ENCODE peak calls at places on chromosomes 11 and 22, in eight cellular contexts. O, B, Z, R, V, A, J and N are unnamed samples.

GRCh38 chr11:20611892-20612291 is 12.5 kb downstream of the SLC6A5 start:
- DNase-seq in B (no peak), J (no peak), Z (no peak), V (no peak), R (no peak), A (no peak), O (no peak), N (no peak)

GRCh38 chr11:83722392-83722791 is 436.2 kb upstream of the CCDC90B start:
- DNase-seq in J (no peak), Z (no peak), O (no peak), R (no peak), B (no peak), V (no peak), A (no peak), N (no peak)

GRCh38 chr22:45441158-45441557 is 27.7 kb downstream of the RIBC2 start:
- DNase-seq in R (no peak), A (peak), B (peak), J (peak), O (peak), Z (no peak), V (peak), N (peak)

GRCh38 chr11:32427616-32427934 is 7.8 kb downstream of the WT1 start:
- DNase-seq in Z (no peak), R (no peak), A (no peak), B (no peak), J (no peak), V (no peak), O (no peak), N (no peak)

GRCh38 chr11:104254347-104254746 is 90.4 kb upstream of the PDGFD start:
- DNase-seq in O (no peak), B (peak), A (no peak), V (peak), Z (peak), R (no peak), J (no peak), N (peak)

GRCh38 chr11:124760205-124760652 is 1.9 kb downstream of the ESAM start:
- DNase-seq in A (no peak), V (no peak), J (no peak), R (no peak), Z (no peak), B (peak), O (no peak), N (no peak)

GRCh38 chr11:7555067-7555699 is 41.4 kb downstream of the PPFIBP2 start:
- DNase-seq in J (no peak), R (peak), Z (no peak), V (no peak), B (peak), O (peak), A (peak), N (no peak)

GRCh38 chr11:83249972-83250593 is 36.1 kb downstream of the CCDC90B start:
- DNase-seq in Z (peak), V (peak), B (no peak), R (no peak), O (no peak), J (no peak), A (no peak), N (peak)

GRCh38 chr11:124108158-124108557 is 7.1 kb upstream of the VWA5A start:
- DNase-seq in V (peak), O (peak), R (no peak), A (peak), J (no peak), Z (no peak), B (no peak), N (no peak)

GRCh38 chr22:27761652-27762051 is 39.9 kb downstream of the MN1 start:
- DNase-seq in Z (no peak), A (no peak), J (no peak), R (no peak), V (no peak), B (no peak), O (no peak), N (no peak)

GRCh38 chr11:86497836-86498235 is 123.1 kb downstream of the CCDC81 start:
- DNase-seq in B (no peak), J (no peak), R (no peak), Z (no peak), V (no peak), O (no peak), A (no peak), N (no peak)

GRCh38 chr11:36657610-36658225 is 59.7 kb upstream of the RAG2 start:
- DNase-seq in O (no peak), Z (no peak), V (no peak), A (no peak), J (no peak), B (no peak), R (no peak), N (no peak)

GRCh38 chr11:121802542-121802941 is 313.5 kb downstream of the BLID start:
- DNase-seq in V (no peak), B (peak), O (no peak), A (peak), Z (no peak), J (peak), R (no peak), N (no peak)

GRCh38 chr11:2383823-2384722 is 7.0 kb downstream of the CD81 start:
- DNase-seq in A (peak), Z (no peak), J (no peak), O (peak), V (no peak), R (no peak), B (no peak), N (peak)

GRCh38 chr11:45848654-45849081 is 1.4 kb downstream of the CRY2 start:
- DNase-seq in V (no peak), A (no peak), R (peak), J (no peak), B (no peak), O (no peak), Z (no peak), N (no peak)

GRCh38 chr11:102267602-102268001 is 49.7 kb upstream of the BIRC3 start:
- DNase-seq in O (no peak), R (no peak), B (no peak), A (no peak), V (peak), J (no peak), Z (no peak), N (peak)

GRCh38 chr11:77487790-77488189 is 13.9 kb upstream of the PAK1 start:
- DNase-seq in Z (no peak), B (no peak), R (no peak), O (no peak), J (no peak), V (no peak), A (no peak), N (no peak)

GRCh38 chr22:37674248-37674647 is 1.2 kb upstream of the LGALS1 start:
- DNase-seq in B (no peak), R (no peak), Z (no peak), A (no peak), J (no peak), O (no peak), V (no peak), N (no peak)

GRCh38 chr22:47690586-47690985 is 928.1 kb downstream of the TBC1D22A start:
- DNase-seq in R (no peak), B (no peak), A (no peak), V (no peak), O (no peak), Z (no peak), J (no peak), N (no peak)

GRCh38 chr11:66361502-66361941 is 10.0 kb downstream of the SLC29A2 start:
- DNase-seq in B (no peak), A (no peak), V (no peak), R (no peak), J (no peak), O (no peak), Z (no peak), N (no peak)

GRCh38 chr22:44005524-44005923 is 18.6 kb upstream of the PARVB start:
- DNase-seq in J (no peak), V (no peak), B (no peak), Z (no peak), O (no peak), R (no peak), A (no peak), N (no peak)

GRCh38 chr11:75140269-75141138 is 10.4 kb upstream of the SLCO2B1 start:
- DNase-seq in R (peak), B (peak), V (peak), Z (peak), A (peak), O (peak), J (peak), N (peak)

GRCh38 chr11:32698579-32698978 is 95.9 kb downstream of the CCDC73 start:
- DNase-seq in A (no peak), Z (no peak), B (no peak), J (no peak), V (peak), O (no peak), R (no peak), N (no peak)

GRCh38 chr22:43395296-43395695 is 16.5 kb upstream of the MPPED1 start:
- DNase-seq in B (no peak), Z (no peak), A (no peak), O (no peak), V (no peak), R (no peak), J (no peak), N (no peak)

GRCh38 chr11:130118636-130119387 is 40.8 kb upstream of the ST14 start:
- DNase-seq in J (no peak), R (no peak), O (no peak), B (no peak), Z (no peak), A (no peak), V (no peak), N (no peak)

GRCh38 chr22:44736581-44737413 is 15.6 kb upstream of the ARHGAP8 start:
- DNase-seq in A (no peak), O (no peak), J (peak), B (no peak), Z (no peak), V (no peak), R (no peak), N (no peak)

GRCh38 chr11:109401532-109401931 is 20.5 kb upstream of the C11orf87 start:
- DNase-seq in O (no peak), Z (no peak), J (no peak), V (peak), B (no peak), A (no peak), R (no peak), N (no peak)

GRCh38 chr11:100396281-100396680 is 290.8 kb upstream of the ARHGAP42 start:
- DNase-seq in J (no peak), R (no peak), O (no peak), B (no peak), V (no peak), A (no peak), Z (no peak), N (no peak)

GRCh38 chr22:40022536-40023225 is 27.9 kb downstream of the FAM83F start:
- DNase-seq in Z (no peak), J (no peak), R (peak), V (no peak), O (no peak), A (no peak), B (no peak), N (no peak)

GRCh38 chr11:83671295-83671694 is 385.1 kb upstream of the CCDC90B start:
- DNase-seq in R (no peak), O (no peak), A (no peak), J (no peak), V (no peak), B (no peak), Z (no peak), N (peak)

GRCh38 chr11:104946907-104947306 is 21.5 kb downstream of the CASP4 start:
- DNase-seq in A (no peak), R (no peak), B (peak), O (no peak), V (peak), Z (peak), J (no peak), N (peak)

GRCh38 chr11:20631525-20632168 is 32.2 kb downstream of the SLC6A5 start:
- DNase-seq in Z (no peak), V (no peak), A (no peak), B (no peak), O (no peak), R (no peak), J (no peak), N (peak)

GRCh38 chr11:287821-288327 is 1.1 kb upstream of the PGGHG start:
- DNase-seq in A (peak), B (peak), O (peak), J (peak), Z (no peak), R (peak), V (no peak), N (no peak)

GRCh38 chr11:78573271-78574035 is 1.2 kb downstream of the NARS2 start:
- DNase-seq in B (no peak), O (no peak), A (no peak), Z (no peak), V (no peak), J (no peak), R (no peak), N (no peak)
- H3K27ac ChIP-seq in B (no peak), O (no peak), A (peak), Z (no peak), V (no peak), J (no peak), R (no peak), N (no peak)

GRCh38 chr11:61297741-61298140 is 2.6 kb upstream of the VWCE start:
- DNase-seq in R (no peak), O (peak), B (peak), A (no peak), J (peak), V (peak), Z (no peak), N (peak)
- H3K27ac ChIP-seq in R (peak), O (peak), B (no peak), A (no peak), J (no peak), V (peak), Z (no peak), N (peak)

GRCh38 chr11:112962854-112963367 is 1.7 kb downstream of the NCAM1 start:
- DNase-seq in J (peak), Z (no peak), V (peak), O (peak), B (peak), R (no peak), A (peak), N (no peak)
- H3K27ac ChIP-seq in J (peak), Z (no peak), V (no peak), O (no peak), B (peak), R (no peak), A (peak), N (peak)

GRCh38 chr11:65275906-65276305 is 14.1 kb downstream of the POLA2 start:
- DNase-seq in R (no peak), J (no peak), A (no peak), V (no peak), O (no peak), B (no peak), Z (no peak), N (no peak)
- H3K27ac ChIP-seq in R (no peak), J (no peak), A (peak), V (peak), O (peak), B (peak), Z (no peak), N (no peak)

DNA sequence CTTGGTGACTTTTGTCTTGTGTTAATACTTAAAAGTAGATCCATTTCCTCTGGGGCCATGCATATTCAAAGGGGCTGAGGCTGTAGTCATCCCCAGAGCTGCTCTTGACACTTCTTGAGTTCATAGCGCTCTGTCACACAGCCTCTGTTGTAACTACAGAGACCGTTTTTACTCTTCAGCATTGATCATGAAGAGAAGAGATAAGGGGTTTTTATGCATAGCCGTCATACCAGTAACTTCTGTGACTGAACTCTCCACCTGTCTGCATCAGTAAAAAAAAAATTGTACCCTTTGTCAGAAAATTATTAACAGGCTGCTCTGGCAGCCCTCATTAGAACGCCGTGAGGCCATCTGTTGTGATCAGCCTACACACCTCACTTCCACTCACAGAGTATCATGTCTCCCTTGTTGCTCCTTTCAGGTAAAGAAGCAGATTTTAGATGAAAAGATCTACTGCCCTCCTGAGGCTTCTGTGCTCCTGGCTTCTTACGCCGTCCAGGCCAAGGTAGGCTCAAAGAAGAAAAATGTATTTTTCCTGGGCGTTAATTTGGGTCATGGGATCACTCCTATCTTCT is 38.4 kb downstream of the NF2 start:
- DNase-seq in R (no peak), B (no peak), J (no peak), Z (no peak), O (no peak), A (no peak), V (no peak), N (no peak)
- H3K27ac ChIP-seq in R (no peak), B (no peak), J (no peak), Z (no peak), O (no peak), A (peak), V (no peak), N (no peak)

DNA sequence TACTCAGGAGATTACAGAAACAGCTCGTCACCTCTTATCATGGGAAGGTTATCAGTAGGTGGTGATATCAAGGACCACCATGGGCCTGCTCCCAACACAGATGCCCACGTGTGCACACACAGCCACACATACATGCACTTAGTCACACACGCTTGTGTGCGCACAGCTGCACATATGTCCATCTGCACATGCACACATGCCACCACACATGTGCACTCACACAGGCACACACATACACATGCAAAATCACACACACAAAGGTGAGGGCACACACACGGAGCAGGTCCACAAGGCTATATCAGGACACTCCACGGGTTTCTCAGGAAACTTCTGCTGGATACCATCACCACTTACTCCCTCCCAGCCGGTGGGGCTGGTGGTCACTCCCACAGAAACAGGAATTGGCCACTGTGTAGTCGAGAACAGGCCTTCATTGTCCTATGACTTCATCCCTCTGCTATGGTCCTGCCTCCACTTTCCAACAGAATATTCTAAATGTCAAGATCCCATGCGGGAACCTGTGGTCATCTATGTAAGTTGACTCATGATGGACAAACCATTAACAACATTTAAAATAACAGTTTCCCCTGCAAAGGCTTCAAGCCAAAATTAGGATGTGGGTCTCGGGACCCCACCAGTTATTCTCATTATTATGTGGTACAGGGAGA is 2.2 kb downstream of the C11orf24 start:
- DNase-seq in O (no peak), A (no peak), J (no peak), R (no peak), Z (no peak), B (no peak), V (peak), N (no peak)
- H3K27ac ChIP-seq in O (peak), A (peak), J (no peak), R (no peak), Z (no peak), B (no peak), V (peak), N (peak)

DNA sequence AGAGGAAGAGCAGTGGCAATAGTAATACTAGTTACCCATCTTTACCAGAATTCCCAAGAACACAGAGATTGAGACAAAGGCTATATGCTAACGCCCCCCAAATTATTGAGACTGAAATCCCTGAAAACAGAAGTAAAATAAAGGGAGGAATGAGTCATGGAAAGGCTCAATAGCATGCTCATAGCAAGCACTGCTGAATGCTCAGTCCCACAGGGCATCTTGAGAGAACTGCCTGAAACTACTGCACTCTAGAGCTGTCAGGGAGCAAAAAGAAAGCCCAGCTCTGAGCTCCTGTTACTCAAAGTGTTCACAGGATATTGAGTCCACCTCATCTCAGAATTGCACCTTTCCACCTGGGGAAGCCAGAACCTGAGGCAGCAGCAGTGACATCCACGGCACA is 44.1 kb upstream of the FIBIN start:
- DNase-seq in A (no peak), V (peak), Z (no peak), R (no peak), J (no peak), O (no peak), B (no peak), N (no peak)
- H3K27ac ChIP-seq in A (no peak), V (no peak), Z (no peak), R (no peak), J (no peak), O (no peak), B (no peak), N (no peak)

GRCh38 chr22:36301384-36301828 is 48.5 kb downstream of the APOL1 start:
- DNase-seq in A (peak), Z (peak), V (peak), B (peak), R (peak), J (peak), O (peak), N (peak)
- H3K27ac ChIP-seq in A (peak), Z (no peak), V (peak), B (no peak), R (peak), J (no peak), O (no peak), N (peak)

DNA sequence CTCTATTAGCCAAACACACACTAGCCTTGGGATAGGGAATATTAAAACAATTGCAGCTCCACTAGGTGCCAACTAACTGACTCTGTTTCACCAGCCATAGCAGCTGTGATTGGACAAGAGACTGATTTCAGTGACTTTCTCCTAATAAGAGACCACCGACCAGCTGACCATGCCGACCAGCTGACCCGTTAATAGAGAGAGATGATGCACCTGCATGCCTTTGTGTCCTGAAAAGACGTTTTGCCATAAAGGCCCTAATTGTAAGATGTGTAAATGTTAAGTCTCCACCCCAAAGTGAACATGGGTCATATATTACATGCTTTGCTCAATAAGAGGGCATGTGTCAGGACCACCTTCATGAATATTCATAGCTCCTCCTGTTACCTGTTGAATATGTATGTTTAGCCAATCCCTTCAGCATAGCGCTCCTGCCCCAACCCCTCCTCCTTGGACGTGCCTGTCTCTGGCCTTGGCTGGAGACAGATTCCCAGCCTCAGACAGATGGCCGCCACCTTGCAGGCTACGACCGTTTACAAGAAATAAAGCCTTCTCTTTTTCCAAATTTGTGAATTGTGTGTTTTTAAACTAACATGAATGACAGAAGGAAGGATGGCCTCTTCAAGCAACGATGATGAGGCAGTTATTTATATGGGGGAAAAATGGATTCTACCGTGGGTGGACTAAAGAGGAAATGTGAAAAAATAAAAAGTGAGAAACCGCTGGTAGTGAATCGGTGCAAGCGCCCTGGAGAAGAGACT is 1.2 kb upstream of the NADSYN1 start:
- DNase-seq in A (peak), V (no peak), R (no peak), J (no peak), Z (peak), O (no peak), B (no peak), N (no peak)
- H3K27ac ChIP-seq in A (peak), V (no peak), R (peak), J (no peak), Z (no peak), O (peak), B (no peak), N (peak)